ENCODE peak calls at places on chromosomes 3 and 15, in nine cellular contexts. B, M, E, D, I, W, Z, K and J are unnamed samples. For H3K4me1, H3K36me3 and H3K27me3, the result is how much of the 10 kb centered on the place peaks cover.

GRCh38 chr15:66085128-66085527 is 168.4 kb downstream of the MEGF11 start:
- DNase-seq in B (no peak), M (peak), E (no peak), D (no peak), I (no peak), W (no peak), Z (no peak), K (no peak), J (no peak)

GRCh38 chr3:61841111-61841845 is 279.9 kb downstream of the PTPRG start:
- DNase-seq in B (no peak), M (no peak), E (no peak), D (no peak), I (no peak), W (no peak), Z (no peak), K (no peak), J (no peak)

GRCh38 chr3:130457681-130458080 is 59.3 kb upstream of the COL6A6 start:
- DNase-seq in B (no peak), M (peak), E (no peak), D (no peak), I (no peak), W (no peak), Z (no peak), K (no peak), J (no peak)

GRCh38 chr3:115876860-115877646 is 253.7 kb downstream of the GAP43 start:
- DNase-seq in B (no peak), M (peak), E (no peak), D (no peak), I (no peak), W (no peak), Z (no peak), K (no peak), J (no peak)

GRCh38 chr3:172577962-172578560 is 54.8 kb upstream of the TNFSF10 start:
- DNase-seq in B (no peak), M (no peak), E (no peak), D (no peak), I (no peak), W (no peak), Z (no peak), K (no peak), J (no peak)

GRCh38 chr3:196662711-196663571 is 23.4 kb downstream of the NRROS start:
- DNase-seq in B (no peak), M (no peak), E (no peak), D (no peak), I (no peak), W (no peak), Z (no peak), K (no peak), J (no peak)

GRCh38 chr3:13584901-13585300 is 36.0 kb downstream of the FBLN2 start:
- DNase-seq in B (no peak), M (no peak), E (no peak), D (no peak), I (no peak), W (no peak), Z (peak), K (no peak), J (no peak)

GRCh38 chr15:99401971-99402732 is 150.9 kb downstream of the LRRC28 start:
- DNase-seq in B (no peak), M (peak), E (no peak), D (no peak), I (no peak), W (no peak), Z (no peak), K (no peak), J (no peak)

GRCh38 chr3:129441782-129442181 is 1.8 kb downstream of the IFT122 start:
- DNase-seq in B (no peak), M (peak), E (no peak), D (no peak), I (no peak), W (peak), Z (peak), K (no peak), J (peak)

GRCh38 chr3:184712579-184713355 is 903 bp upstream of the MAGEF1 start:
- DNase-seq in B (no peak), M (no peak), E (no peak), D (no peak), I (no peak), W (no peak), Z (no peak), K (no peak), J (no peak)

GRCh38 chr15:56919708-56920637 is 1.5 kb downstream of the TCF12 start:
- DNase-seq in B (no peak), M (peak), E (peak), D (peak), I (no peak), W (peak), Z (peak), K (no peak), J (peak)

GRCh38 chr3:190514163-190515153 is 573 bp downstream of the IL1RAP start:
- DNase-seq in B (peak), M (peak), E (peak), D (peak), I (no peak), W (peak), Z (peak), K (no peak), J (peak)

GRCh38 chr15:91268510-91268909 is 168.5 kb downstream of the SV2B start:
- DNase-seq in B (no peak), M (peak), E (no peak), D (no peak), I (no peak), W (no peak), Z (no peak), K (peak), J (no peak)

DNA sequence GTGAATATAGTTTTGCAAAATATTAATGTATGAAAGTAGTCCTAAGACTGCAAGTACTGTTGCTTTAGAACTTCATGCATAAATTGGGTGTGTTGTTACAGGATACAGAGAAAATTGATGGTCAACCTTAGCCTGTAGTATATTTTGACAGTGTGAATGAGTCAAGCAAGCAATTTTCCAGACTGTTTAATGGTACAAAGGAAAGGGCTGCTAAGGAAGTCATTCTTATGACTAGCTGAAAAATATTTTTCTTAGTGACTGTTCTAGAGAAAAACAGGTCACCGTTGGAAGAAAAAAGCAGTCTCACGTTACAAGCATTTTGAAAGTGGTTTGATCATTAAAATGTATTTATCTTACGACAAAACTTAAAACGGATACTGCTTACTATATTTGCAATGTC is 49.2 kb downstream of the MBNL1 start:
- DNase-seq in B (no peak), M (no peak), E (no peak), D (no peak), I (no peak), W (no peak), Z (no peak), K (no peak), J (no peak)
- H3K4me1 ChIP-seq in B (under half), M (under half), E (half or more), D (under half), I (half or more), W (under half), Z (under half), K (under half), J (half or more)

GRCh38 chr15:89307791-89308190 is 26.8 kb downstream of the POLG start:
- DNase-seq in B (no peak), M (no peak), E (no peak), D (no peak), I (no peak), W (no peak), Z (no peak), K (no peak), J (no peak)

GRCh38 chr15:89305395-89305794 is 29.2 kb downstream of the POLG start:
- DNase-seq in B (no peak), M (no peak), E (no peak), D (no peak), I (no peak), W (no peak), Z (no peak), K (no peak), J (no peak)

GRCh38 chr15:89307046-89307587 is 27.5 kb downstream of the POLG start:
- DNase-seq in B (no peak), M (no peak), E (no peak), D (no peak), I (no peak), W (no peak), Z (no peak), K (no peak), J (no peak)

GRCh38 chr15:89301304-89302089 is 33.1 kb downstream of the POLG start:
- DNase-seq in B (no peak), M (no peak), E (no peak), D (no peak), I (no peak), W (no peak), Z (no peak), K (no peak), J (no peak)

DNA sequence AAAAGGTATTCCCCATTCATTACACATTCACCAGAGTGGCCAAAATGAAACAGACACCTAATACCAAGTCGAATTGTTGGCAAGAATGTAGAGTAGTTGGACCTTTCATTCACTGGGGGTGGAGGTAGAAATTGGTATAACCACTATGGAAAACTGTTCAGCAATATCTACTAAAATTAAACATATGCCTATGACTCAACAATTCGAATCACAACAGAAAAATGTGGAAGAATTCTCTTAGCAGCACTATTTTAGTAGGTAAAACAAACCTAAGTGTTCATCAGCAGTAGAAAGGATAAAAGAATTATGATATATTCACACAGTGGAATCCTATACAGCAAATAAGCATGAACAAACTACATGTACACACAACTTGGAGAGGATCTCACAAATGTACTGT is 30.6 kb downstream of the POLG start:
- DNase-seq in B (no peak), M (no peak), E (no peak), D (no peak), I (no peak), W (no peak), Z (no peak), K (no peak), J (no peak)
- H3K36me3 ChIP-seq in B (under half), M (under half), E (under half), D (under half), I (under half), W (under half), Z (under half), K (half or more), J (under half)

GRCh38 chr15:92462771-92463170 is 69.1 kb downstream of the ST8SIA2 start:
- DNase-seq in B (no peak), M (no peak), E (no peak), D (no peak), I (no peak), W (no peak), Z (no peak), K (no peak), J (no peak)
- H3K27me3 ChIP-seq in B (under half), M (under half), E (under half), D (under half), I (under half), W (under half), Z (under half), K (under half), J (under half)

DNA sequence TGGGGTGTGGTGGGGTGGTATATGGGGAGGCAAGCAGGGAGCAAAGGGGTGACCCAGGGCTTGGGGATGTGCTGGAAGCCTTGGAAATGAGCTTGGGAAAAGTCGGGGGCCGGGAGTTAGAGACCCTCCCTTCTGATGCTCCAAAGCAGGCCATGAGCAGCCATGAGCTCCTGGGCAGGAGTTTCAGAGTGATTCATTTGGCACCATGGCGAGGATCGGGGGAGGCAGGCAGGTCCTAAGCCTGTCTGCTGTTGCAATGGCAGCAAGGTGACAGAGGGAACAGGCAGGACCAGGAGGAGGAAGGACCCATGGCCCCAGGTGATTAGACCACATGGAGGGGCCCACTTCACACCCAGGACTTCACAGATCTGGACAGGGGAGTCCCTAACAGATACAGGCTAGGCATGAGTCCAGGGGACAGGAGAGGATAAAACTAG is 21.3 kb downstream of the RGMA start:
- DNase-seq in B (no peak), M (no peak), E (no peak), D (no peak), I (no peak), W (no peak), Z (peak), K (no peak), J (no peak)
- H3K4me1 ChIP-seq in B (under half), M (under half), E (under half), D (under half), I (half or more), W (under half), Z (under half), K (under half), J (half or more)